ENCODE peak calls at places on chromosomes 11 and 22, in four cellular contexts. F is GM10248, A is astrocyte, X is HuH-7.5. C is an unnamed sample.

GRCh38 chr11:58923300-58923788 is 15.9 kb upstream of the GLYATL1 start:
- DNase-seq in F (peak), A (peak), X (no peak), C (peak)

GRCh38 chr11:43955381-43956118 is 13.1 kb downstream of the C11orf96 start:
- DNase-seq in F (no peak), A (peak), X (no peak), C (no peak)

GRCh38 chr11:27795955-27796861 is 96.0 kb upstream of the BDNF start:
- DNase-seq in F (no peak), A (no peak), X (no peak), C (no peak)

GRCh38 chr11:76700177-76701100 is 29.9 kb upstream of the LRRC32 start:
- DNase-seq in F (no peak), A (peak), X (no peak), C (peak)

GRCh38 chr11:9716275-9717039 is 52.6 kb downstream of the SWAP70 start:
- DNase-seq in F (peak), A (peak), X (no peak), C (peak)

GRCh38 chr22:40747361-40747760 is 68.1 kb downstream of the MCHR1 start:
- DNase-seq in F (no peak), A (no peak), X (no peak), C (no peak)

GRCh38 chr11:118227865-118228785 is 3.3 kb upstream of the JAML start:
- DNase-seq in F (peak), A (no peak), X (no peak), C (no peak)

GRCh38 chr11:78759067-78759466 is 184.4 kb upstream of the NARS2 start:
- DNase-seq in F (no peak), A (no peak), X (no peak), C (no peak)

GRCh38 chr22:17396531-17396930 is 27.3 kb downstream of the CECR2 start:
- DNase-seq in F (no peak), A (no peak), X (no peak), C (no peak)

GRCh38 chr11:63882555-63883242 is 34.3 kb downstream of the RCOR2 start:
- DNase-seq in F (no peak), A (no peak), X (no peak), C (no peak)

GRCh38 chr22:35725521-35725920 is 7.8 kb downstream of the APOL5 start:
- DNase-seq in F (no peak), A (no peak), X (no peak), C (no peak)

GRCh38 chr11:10298342-10298741 is 4.3 kb upstream of the SBF2 start:
- DNase-seq in F (peak), A (peak), X (no peak), C (peak)

GRCh38 chr22:19271856-19272535 is 19.5 kb downstream of the CLTCL1 start:
- DNase-seq in F (no peak), A (peak), X (no peak), C (peak)

GRCh38 chr11:2796508-2797180 is 88.9 kb downstream of the CDKN1C start:
- DNase-seq in F (no peak), A (no peak), X (no peak), C (no peak)

GRCh38 chr22:23085785-23086184 is 15.5 kb downstream of the GNAZ start:
- DNase-seq in F (no peak), A (no peak), X (no peak), C (no peak)

GRCh38 chr11:116044946-116045345 is 540.7 kb upstream of the CADM1 start:
- DNase-seq in F (no peak), A (no peak), X (no peak), C (no peak)

GRCh38 chr22:42376721-42377177 is 55.5 kb downstream of the NFAM1 start:
- DNase-seq in F (no peak), A (peak), X (no peak), C (no peak)

GRCh38 chr22:33848251-33848650 is 72.0 kb downstream of the LARGE1 start:
- DNase-seq in F (no peak), A (peak), X (no peak), C (peak)

GRCh38 chr11:124863137-124863825 is 2.0 kb upstream of the ROBO3 start:
- DNase-seq in F (no peak), A (no peak), X (no peak), C (peak)

GRCh38 chr22:41367680-41368542 is 13.8 kb upstream of the TEF start:
- DNase-seq in F (no peak), A (peak), X (no peak), C (no peak)

GRCh38 chr22:49422668-49423067 is 405.0 kb downstream of the BRD1 start:
- DNase-seq in F (no peak), A (no peak), X (no peak), C (no peak)

GRCh38 chr22:48488149-48488551 is 1339.5 kb downstream of the BRD1 start:
- DNase-seq in F (no peak), A (peak), X (no peak), C (no peak)

GRCh38 chr22:22235564-22235963 is 9.0 kb upstream of the VPREB1 start:
- DNase-seq in F (peak), A (no peak), X (no peak), C (no peak)

GRCh38 chr22:45657701-45658100 is 13.9 kb upstream of the ATXN10 start:
- DNase-seq in F (no peak), A (no peak), X (no peak), C (no peak)

GRCh38 chr22:23248583-23248982 is 68.3 kb downstream of the BCR start:
- DNase-seq in F (no peak), A (peak), X (peak), C (peak)

GRCh38 chr11:13667245-13667644 is 1.2 kb upstream of the FAR1 start:
- DNase-seq in F (peak), A (no peak), X (no peak), C (no peak)

GRCh38 chr11:69122642-69123431 is 32.9 kb upstream of the SMIM38 start:
- DNase-seq in F (peak), A (peak), X (peak), C (peak)

C was measured in brain microvascular endothelial cell.